ENCODE peak calls at places on chromosomes 1 and 21, in eight cellular contexts. One of them, this sample, is unnamed.
A peak's percentile ranks its signal among the peaks of the same experiment; 100 is the strongest.

GRCh38 chr21:14383596-14384210 is 757 bp upstream of the HSPA13 start:
- DNase-seq in suprapubic skin: no peak
- DNase-seq in K562: no peak
- DNase-seq in A549: no peak
- DNase-seq in endothelial cell of umbilical vein: no peak
- DNase-seq in transverse colon: no peak
- DNase-seq in spleen: no peak
- DNase-seq in stomach: no peak
- DNase-seq in this sample: no peak

GRCh38 chr1:200877010-200877409 is 4.2 kb downstream of the GPR25 start:
- DNase-seq in suprapubic skin: no peak
- DNase-seq in K562: no peak
- DNase-seq in A549: no peak
- DNase-seq in endothelial cell of umbilical vein: no peak
- DNase-seq in transverse colon: no peak
- DNase-seq in spleen: no peak
- DNase-seq in stomach: no peak
- DNase-seq in this sample: no peak

GRCh38 chr1:242225770-242226573 is 227.1 kb upstream of the MAP1LC3C start:
- DNase-seq in suprapubic skin: no peak
- DNase-seq in K562: no peak
- DNase-seq in A549: peak; percentile 77
- DNase-seq in endothelial cell of umbilical vein: no peak
- DNase-seq in transverse colon: no peak
- DNase-seq in spleen: no peak
- DNase-seq in stomach: no peak
- DNase-seq in this sample: no peak

GRCh38 chr1:160862151-160863061 is at the start of gene CD244:
- DNase-seq in suprapubic skin: no peak
- DNase-seq in K562: no peak
- DNase-seq in A549: no peak
- DNase-seq in endothelial cell of umbilical vein: no peak
- DNase-seq in transverse colon: peak; percentile 46
- DNase-seq in spleen: peak; percentile 87
- DNase-seq in stomach: peak; percentile 38
- DNase-seq in this sample: no peak

GRCh38 chr1:26961826-26962225 is 1.6 kb upstream of the KDF1 start:
- DNase-seq in suprapubic skin: no peak
- DNase-seq in K562: no peak
- DNase-seq in A549: peak; percentile 32
- DNase-seq in endothelial cell of umbilical vein: peak; percentile 70
- DNase-seq in transverse colon: no peak
- DNase-seq in spleen: no peak
- DNase-seq in stomach: no peak
- DNase-seq in this sample: no peak

GRCh38 chr1:155504207-155504606 is 58.4 kb downstream of the ASH1L start:
- DNase-seq in suprapubic skin: no peak
- DNase-seq in K562: peak; percentile 31
- DNase-seq in A549: peak; percentile 55
- DNase-seq in endothelial cell of umbilical vein: peak; percentile 45
- DNase-seq in transverse colon: no peak
- DNase-seq in spleen: no peak
- DNase-seq in stomach: no peak
- DNase-seq in this sample: no peak

GRCh38 chr21:19853709-19854575 is 1144.3 kb upstream of the NCAM2 start:
- DNase-seq in suprapubic skin: no peak
- DNase-seq in K562: peak; percentile 23
- DNase-seq in A549: no peak
- DNase-seq in endothelial cell of umbilical vein: no peak
- DNase-seq in transverse colon: no peak
- DNase-seq in spleen: peak; percentile 51
- DNase-seq in stomach: no peak
- DNase-seq in this sample: no peak

GRCh38 chr1:236608930-236609726 is 4.8 kb upstream of the HEATR1 start:
- DNase-seq in suprapubic skin: no peak
- DNase-seq in K562: peak; percentile 61
- DNase-seq in A549: peak; percentile 55
- DNase-seq in endothelial cell of umbilical vein: peak; percentile 74
- DNase-seq in transverse colon: peak; percentile 40
- DNase-seq in spleen: no peak
- DNase-seq in stomach: peak; percentile 42
- DNase-seq in this sample: peak; percentile 48

GRCh38 chr1:206739411-206740076 is 31.0 kb upstream of the IL19 start:
- DNase-seq in suprapubic skin: no peak
- DNase-seq in K562: no peak
- DNase-seq in A549: no peak
- DNase-seq in endothelial cell of umbilical vein: no peak
- DNase-seq in transverse colon: peak; percentile 43
- DNase-seq in spleen: no peak
- DNase-seq in stomach: no peak
- DNase-seq in this sample: no peak
- TF ChIP-seq POLR2A in suprapubic skin: no peak
- TF ChIP-seq POLR2A in K562: no peak
- TF ChIP-seq POLR2A in A549: no peak
- TF ChIP-seq POLR2A in endothelial cell of umbilical vein: no peak
- TF ChIP-seq POLR2A in transverse colon: no peak
- TF ChIP-seq POLR2A in spleen: no peak
- TF ChIP-seq POLR2A in stomach: no peak
- TF ChIP-seq POLR2A in this sample: no peak

DNA sequence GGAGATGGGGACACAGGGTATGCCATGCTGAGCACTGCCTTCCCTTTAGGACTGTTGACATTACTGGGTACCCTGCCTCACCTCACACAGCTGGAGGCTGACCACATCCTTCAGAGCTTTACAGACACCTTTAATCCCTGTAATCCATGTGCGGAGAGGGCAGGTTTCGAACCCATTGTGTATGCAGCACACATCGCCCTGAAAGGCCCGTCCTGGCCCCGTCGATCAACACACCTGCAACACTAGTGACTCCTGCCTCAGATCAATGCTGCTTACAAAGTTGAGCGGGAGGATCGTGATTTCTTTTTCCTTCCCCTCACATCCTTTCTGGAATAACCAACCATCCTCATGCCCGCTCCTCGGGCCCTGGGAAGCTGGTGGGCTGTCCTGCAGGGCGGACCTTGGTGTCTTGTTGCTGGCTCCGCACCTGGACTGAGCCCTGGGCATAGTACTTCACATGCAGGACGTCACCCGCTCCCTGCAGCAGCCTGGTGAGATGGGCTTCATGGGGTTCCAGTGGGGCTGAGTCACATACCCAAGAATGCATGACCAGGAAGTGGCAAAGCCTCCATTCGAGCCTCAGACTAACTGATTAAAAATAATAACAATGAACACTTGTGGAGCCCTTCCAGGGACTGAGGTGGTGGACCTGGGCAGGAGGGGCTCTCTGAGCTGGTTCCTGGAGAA is 403.6 kb downstream of the PTPRU start:
- DNase-seq in suprapubic skin: peak; percentile 75
- DNase-seq in K562: no peak
- DNase-seq in A549: no peak
- DNase-seq in endothelial cell of umbilical vein: no peak
- DNase-seq in transverse colon: no peak
- DNase-seq in spleen: no peak
- DNase-seq in stomach: no peak
- DNase-seq in this sample: no peak
- H3K27ac ChIP-seq in suprapubic skin: no peak overlapping the region
- H3K27ac ChIP-seq in K562: no peak overlapping the region
- H3K27ac ChIP-seq in A549: no peak overlapping the region
- H3K27ac ChIP-seq in endothelial cell of umbilical vein: no peak overlapping the region
- H3K27ac ChIP-seq in transverse colon: no peak overlapping the region
- H3K27ac ChIP-seq in spleen: no peak overlapping the region
- H3K27ac ChIP-seq in stomach: no peak overlapping the region
- H3K27ac ChIP-seq in this sample: no peak overlapping the region

GRCh38 chr1:9716404-9717192 is 65.1 kb downstream of the PIK3CD start:
- DNase-seq in suprapubic skin: no peak
- DNase-seq in K562: peak; percentile 34
- DNase-seq in A549: no peak
- DNase-seq in endothelial cell of umbilical vein: no peak
- DNase-seq in transverse colon: no peak
- DNase-seq in spleen: peak; percentile 84
- DNase-seq in stomach: no peak
- DNase-seq in this sample: no peak
- H3K4me1 ChIP-seq in suprapubic skin: peaks cover 22% of the 10 kb centered on the region
- H3K4me1 ChIP-seq in K562: peaks cover 91% of the 10 kb centered on the region
- H3K4me1 ChIP-seq in A549: peaks cover 22% of the 10 kb centered on the region
- H3K4me1 ChIP-seq in endothelial cell of umbilical vein: no peaks in the 10 kb centered on the region
- H3K4me1 ChIP-seq in transverse colon: no peaks in the 10 kb centered on the region
- H3K4me1 ChIP-seq in spleen: peaks cover 80% of the 10 kb centered on the region
- H3K4me1 ChIP-seq in stomach: no peaks in the 10 kb centered on the region
- H3K4me1 ChIP-seq in this sample: no peaks in the 10 kb centered on the region

DNA sequence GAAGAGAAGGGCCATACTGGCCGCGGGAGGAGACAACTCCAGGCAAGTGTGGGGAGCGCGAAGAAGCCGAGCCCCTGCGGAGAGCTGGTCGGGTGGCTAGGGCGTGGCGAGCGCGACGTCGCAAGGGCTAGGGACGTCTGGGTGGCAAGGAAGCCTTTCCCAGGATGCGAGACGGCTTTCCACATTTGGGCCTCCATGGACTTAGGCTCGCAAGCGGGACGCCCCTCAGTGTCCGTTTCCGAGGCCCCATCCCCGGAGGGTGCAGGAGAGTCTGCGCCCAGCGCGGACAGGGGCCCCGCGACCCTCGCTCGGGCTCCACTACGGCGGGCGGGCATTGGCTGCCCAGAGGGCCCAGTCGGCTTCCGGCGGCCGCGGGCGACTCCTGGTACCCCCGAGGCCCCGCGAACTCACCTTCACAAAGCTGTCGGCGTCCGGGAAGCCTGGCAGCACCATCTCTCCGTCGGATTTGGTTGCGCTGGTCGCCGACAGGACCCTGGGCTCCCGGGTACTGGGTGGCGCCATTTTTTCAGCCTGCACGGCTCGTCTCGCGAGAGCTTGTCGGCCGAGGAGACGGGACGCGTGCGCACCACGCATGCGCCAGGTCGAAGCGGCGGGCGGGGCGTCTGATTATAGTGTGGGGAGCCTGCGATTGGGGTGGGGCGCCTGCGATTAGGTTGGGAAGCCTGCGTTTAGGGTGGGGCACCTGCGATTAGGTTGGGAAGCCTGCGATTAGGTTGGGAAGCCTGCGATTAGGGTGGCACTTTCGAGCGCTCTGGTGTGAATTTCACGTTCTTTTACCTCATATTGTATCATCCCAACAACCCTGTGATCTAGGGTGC is at the start of gene EXOSC10:
- DNase-seq in suprapubic skin: peak; percentile 96
- DNase-seq in K562: peak; percentile 98
- DNase-seq in A549: peak; percentile 84
- DNase-seq in endothelial cell of umbilical vein: peak; percentile 88
- DNase-seq in transverse colon: peak; percentile 96
- DNase-seq in spleen: peak; percentile 98
- DNase-seq in stomach: peak; percentile 96
- DNase-seq in this sample: peak; percentile 90
- TF ChIP-seq POLR2A in suprapubic skin: no peak
- TF ChIP-seq POLR2A in K562: peak; percentile 93
- TF ChIP-seq POLR2A in A549: peak; percentile 40
- TF ChIP-seq POLR2A in endothelial cell of umbilical vein: peak; percentile 47
- TF ChIP-seq POLR2A in transverse colon: peak; percentile 64
- TF ChIP-seq POLR2A in spleen: no peak
- TF ChIP-seq POLR2A in stomach: no peak
- TF ChIP-seq POLR2A in this sample: peak; percentile 71

GRCh38 chr1:152886090-152886489 is 8.0 kb downstream of the SMCP start:
- DNase-seq in suprapubic skin: no peak
- DNase-seq in K562: no peak
- DNase-seq in A549: no peak
- DNase-seq in endothelial cell of umbilical vein: no peak
- DNase-seq in transverse colon: no peak
- DNase-seq in spleen: no peak
- DNase-seq in stomach: no peak
- DNase-seq in this sample: no peak

GRCh38 chr1:152884966-152885624 is 7.0 kb downstream of the SMCP start:
- DNase-seq in suprapubic skin: peak; percentile 16
- DNase-seq in K562: no peak
- DNase-seq in A549: no peak
- DNase-seq in endothelial cell of umbilical vein: no peak
- DNase-seq in transverse colon: no peak
- DNase-seq in spleen: no peak
- DNase-seq in stomach: no peak
- DNase-seq in this sample: no peak

GRCh38 chr1:152884506-152884905 is 6.4 kb downstream of the SMCP start:
- DNase-seq in suprapubic skin: peak; percentile 57
- DNase-seq in K562: no peak
- DNase-seq in A549: no peak
- DNase-seq in endothelial cell of umbilical vein: no peak
- DNase-seq in transverse colon: no peak
- DNase-seq in spleen: no peak
- DNase-seq in stomach: no peak
- DNase-seq in this sample: no peak

GRCh38 chr1:152886758-152887409 is 8.8 kb downstream of the SMCP start:
- DNase-seq in suprapubic skin: no peak
- DNase-seq in K562: no peak
- DNase-seq in A549: no peak
- DNase-seq in endothelial cell of umbilical vein: no peak
- DNase-seq in transverse colon: no peak
- DNase-seq in spleen: no peak
- DNase-seq in stomach: no peak
- DNase-seq in this sample: no peak

DNA sequence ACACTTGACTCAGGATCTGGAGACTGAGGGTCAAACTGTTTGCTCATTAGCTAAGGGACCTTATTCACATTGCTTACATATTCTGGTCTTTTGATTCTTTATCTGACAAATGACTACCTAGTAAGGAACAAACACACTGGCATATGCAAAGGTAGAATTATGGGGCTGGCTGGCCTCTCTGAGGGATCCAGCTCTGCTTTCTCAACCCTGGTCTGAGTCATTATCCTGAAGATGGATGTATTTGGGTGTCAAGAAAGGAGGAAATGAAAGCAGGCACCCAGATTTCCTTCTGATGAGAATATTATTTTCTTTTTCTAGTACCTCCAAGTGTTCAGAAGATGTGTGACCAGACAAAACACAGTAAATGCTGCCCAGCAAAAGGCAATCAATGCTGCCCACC is 6.0 kb downstream of the SMCP start:
- DNase-seq in suprapubic skin: no peak
- DNase-seq in K562: no peak
- DNase-seq in A549: no peak
- DNase-seq in endothelial cell of umbilical vein: no peak
- DNase-seq in transverse colon: no peak
- DNase-seq in spleen: no peak
- DNase-seq in stomach: no peak
- DNase-seq in this sample: no peak
- H3K27ac ChIP-seq in suprapubic skin: no peak overlapping the region
- H3K27ac ChIP-seq in K562: no peak overlapping the region
- H3K27ac ChIP-seq in A549: no peak overlapping the region
- H3K27ac ChIP-seq in endothelial cell of umbilical vein: no peak overlapping the region
- H3K27ac ChIP-seq in transverse colon: no peak overlapping the region
- H3K27ac ChIP-seq in spleen: no peak overlapping the region
- H3K27ac ChIP-seq in stomach: no peak overlapping the region
- H3K27ac ChIP-seq in this sample: no peak overlapping the region

GRCh38 chr1:151825204-151825603 is 6.4 kb downstream of the RORC start:
- DNase-seq in suprapubic skin: no peak
- DNase-seq in K562: no peak
- DNase-seq in A549: no peak
- DNase-seq in endothelial cell of umbilical vein: no peak
- DNase-seq in transverse colon: no peak
- DNase-seq in spleen: no peak
- DNase-seq in stomach: no peak
- DNase-seq in this sample: no peak
- H3K4me1 ChIP-seq in suprapubic skin: peaks cover 30% of the 10 kb centered on the region
- H3K4me1 ChIP-seq in K562: peaks cover 16% of the 10 kb centered on the region
- H3K4me1 ChIP-seq in A549: peaks cover 10% of the 10 kb centered on the region
- H3K4me1 ChIP-seq in endothelial cell of umbilical vein: peaks cover 11% of the 10 kb centered on the region
- H3K4me1 ChIP-seq in transverse colon: peaks cover 6% of the 10 kb centered on the region
- H3K4me1 ChIP-seq in spleen: peaks cover 38% of the 10 kb centered on the region
- H3K4me1 ChIP-seq in stomach: peaks cover 16% of the 10 kb centered on the region
- H3K4me1 ChIP-seq in this sample: no peaks in the 10 kb centered on the region

GRCh38 chr1:234961468-234962339 is 166.9 kb downstream of the TOMM20 start:
- DNase-seq in suprapubic skin: peak; percentile 64
- DNase-seq in K562: no peak
- DNase-seq in A549: no peak
- DNase-seq in endothelial cell of umbilical vein: peak; percentile 68
- DNase-seq in transverse colon: no peak
- DNase-seq in spleen: no peak
- DNase-seq in stomach: no peak
- DNase-seq in this sample: no peak
- TF ChIP-seq POLR2A in suprapubic skin: no peak
- TF ChIP-seq POLR2A in K562: no peak
- TF ChIP-seq POLR2A in A549: no peak
- TF ChIP-seq POLR2A in endothelial cell of umbilical vein: no peak
- TF ChIP-seq POLR2A in transverse colon: peak; percentile 72
- TF ChIP-seq POLR2A in spleen: no peak
- TF ChIP-seq POLR2A in stomach: no peak
- TF ChIP-seq POLR2A in this sample: no peak

This sample was measured in uterus.